ENCODE peak calls at places on chromosomes 3 and 15, in four cellular contexts. C is colonic mucosa, N is gastrocnemius medialis, S is SJSA1. I is an unnamed sample. For H3K9me3, the result is how much of the 10 kb centered on the place peaks cover.

GRCh38 chr3:170437696-170438407 is 19.2 kb downstream of the CLDN11 start:
- DNase-seq in C (no peak), N (no peak), S (no peak), I (no peak)

GRCh38 chr15:60973637-60974415 is 255.3 kb downstream of the RORA start:
- DNase-seq in C (no peak), N (no peak), S (no peak), I (no peak)

GRCh38 chr3:8658326-8659212 is 14.0 kb upstream of the SSUH2 start:
- DNase-seq in C (peak), N (peak), S (peak), I (peak)

GRCh38 chr3:46141807-46142206 is 66.3 kb downstream of the CCR1 start:
- DNase-seq in C (no peak), N (no peak), S (no peak), I (no peak)

GRCh38 chr3:127751782-127752181 is 70.5 kb downstream of the MGLL start:
- DNase-seq in C (no peak), N (no peak), S (no peak), I (no peak)

GRCh38 chr15:74906193-74906449 is 530 bp downstream of the FAM219B start:
- DNase-seq in C (peak), N (no peak), S (no peak), I (no peak)

GRCh38 chr3:117752984-117753717 is 1043.6 kb downstream of the TUSC7 start:
- DNase-seq in C (no peak), N (no peak), S (no peak), I (no peak)

GRCh38 chr3:194715022-194715800 is 29.5 kb downstream of the FAM43A start:
- DNase-seq in C (no peak), N (no peak), S (peak), I (no peak)

GRCh38 chr3:38553071-38553470 is 56.9 kb downstream of the EXOG start:
- DNase-seq in C (no peak), N (no peak), S (no peak), I (no peak)

DNA sequence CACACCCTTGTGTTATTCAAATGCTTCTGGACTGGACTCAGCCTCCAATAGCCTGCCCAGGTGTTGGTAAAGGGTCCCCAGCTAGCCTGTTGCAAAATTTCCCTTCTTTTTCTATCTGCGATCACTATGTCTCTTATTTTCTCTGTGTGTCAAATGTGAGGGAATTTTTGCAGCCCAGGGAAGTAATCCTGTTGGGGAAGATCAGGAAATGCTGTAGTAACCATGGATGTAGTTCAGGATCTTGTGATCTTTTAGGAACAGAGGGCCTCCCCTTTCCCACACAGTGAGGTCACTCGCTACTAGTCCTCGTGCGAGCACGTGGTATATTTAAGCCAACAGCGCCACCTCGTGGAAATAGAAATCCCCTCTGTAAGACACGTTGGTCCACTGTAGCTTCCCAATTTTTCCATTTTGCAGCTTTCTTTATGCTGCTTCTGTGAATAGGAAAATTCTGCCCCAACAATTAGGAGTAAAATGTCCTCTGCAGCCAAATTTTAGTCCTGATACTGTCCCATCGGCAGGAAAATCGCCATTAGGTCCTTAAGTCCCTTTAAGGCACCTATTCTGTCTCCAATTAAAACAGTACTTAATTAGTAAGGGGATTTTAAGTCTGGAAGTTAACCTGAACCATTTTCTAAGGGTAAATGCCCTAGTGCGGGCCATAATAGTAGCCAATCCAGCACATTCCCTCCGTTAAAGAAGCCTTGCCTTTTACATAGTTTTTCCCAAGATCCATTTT is 4.0 kb upstream of the SMCO1 start:
- DNase-seq in C (peak), N (peak), S (peak), I (no peak)
- H3K9me3 ChIP-seq in C (under half), N (under half), S (under half), I (under half)

GRCh38 chr15:23646165-23647000 is 1.3 kb downstream of the MAGEL2 start:
- DNase-seq in C (no peak), N (no peak), S (no peak), I (no peak)

GRCh38 chr15:23647421-23648375 is at the start of gene MAGEL2:
- DNase-seq in C (no peak), N (no peak), S (no peak), I (no peak)

GRCh38 chr15:23645379-23646164 is 2.1 kb downstream of the MAGEL2 start:
- DNase-seq in C (peak), N (no peak), S (no peak), I (no peak)

GRCh38 chr15:23648920-23649515 is 1.4 kb upstream of the MAGEL2 start:
- DNase-seq in C (peak), N (no peak), S (no peak), I (no peak)

GRCh38 chr15:23647001-23647295 is 719 bp downstream of the MAGEL2 start:
- DNase-seq in C (no peak), N (no peak), S (no peak), I (no peak)
- H3K4me3 ChIP-seq in C (no peak), N (no peak), S (no peak), I (no peak)

GRCh38 chr15:99987701-99988100 is 254.5 kb upstream of the LYSMD4 start:
- DNase-seq in C (no peak), N (no peak), S (no peak), I (no peak)

GRCh38 chr15:99985878-99986277 is 252.6 kb upstream of the LYSMD4 start:
- DNase-seq in C (no peak), N (no peak), S (no peak), I (peak)

GRCh38 chr15:99987119-99987506 is 253.9 kb upstream of the LYSMD4 start:
- DNase-seq in C (no peak), N (no peak), S (no peak), I (no peak)

GRCh38 chr15:99984491-99985243 is 251.4 kb upstream of the LYSMD4 start:
- DNase-seq in C (no peak), N (no peak), S (no peak), I (peak)

DNA sequence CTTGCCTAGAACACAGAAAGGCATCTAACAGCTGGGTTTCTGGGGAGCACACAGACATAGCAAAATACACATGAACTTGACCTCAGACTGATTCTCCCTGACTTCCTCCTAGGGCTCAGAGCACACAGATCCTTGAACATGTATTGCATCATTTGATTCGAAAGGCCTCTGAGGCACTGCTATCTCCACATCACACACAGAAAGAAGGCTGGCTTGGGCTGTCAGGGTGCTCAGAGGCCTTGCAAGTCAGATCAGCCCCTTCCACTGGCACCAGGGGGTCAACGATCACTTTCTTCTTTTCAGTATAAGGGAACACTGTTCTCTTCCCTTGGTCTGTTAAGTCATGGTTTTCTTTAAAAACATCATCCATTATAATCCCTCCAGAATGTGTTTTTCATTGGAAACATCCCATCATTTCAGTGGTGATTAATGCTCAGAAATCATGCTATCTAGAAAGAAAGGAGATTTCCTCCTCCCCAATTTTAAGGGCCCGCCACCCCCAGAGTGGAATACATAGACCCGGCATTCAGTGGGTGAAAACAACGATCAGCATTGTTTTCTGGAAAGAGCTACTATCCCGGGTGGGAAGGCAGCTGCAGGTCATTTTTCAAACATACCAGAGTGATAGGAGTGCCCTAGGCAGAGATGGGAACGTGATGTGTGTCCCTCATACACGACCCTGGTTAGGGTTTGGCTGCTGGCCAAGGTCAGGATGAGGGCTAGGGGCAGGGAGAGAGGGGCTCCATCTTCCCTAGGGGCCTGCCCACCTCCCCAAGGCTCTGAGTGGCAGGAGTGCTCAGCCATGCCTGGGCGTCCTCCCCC is 253.3 kb upstream of the LYSMD4 start:
- DNase-seq in C (no peak), N (no peak), S (no peak), I (no peak)
- H3K9me3 ChIP-seq in C (under half), N (under half), S (under half), I (under half)

DNA sequence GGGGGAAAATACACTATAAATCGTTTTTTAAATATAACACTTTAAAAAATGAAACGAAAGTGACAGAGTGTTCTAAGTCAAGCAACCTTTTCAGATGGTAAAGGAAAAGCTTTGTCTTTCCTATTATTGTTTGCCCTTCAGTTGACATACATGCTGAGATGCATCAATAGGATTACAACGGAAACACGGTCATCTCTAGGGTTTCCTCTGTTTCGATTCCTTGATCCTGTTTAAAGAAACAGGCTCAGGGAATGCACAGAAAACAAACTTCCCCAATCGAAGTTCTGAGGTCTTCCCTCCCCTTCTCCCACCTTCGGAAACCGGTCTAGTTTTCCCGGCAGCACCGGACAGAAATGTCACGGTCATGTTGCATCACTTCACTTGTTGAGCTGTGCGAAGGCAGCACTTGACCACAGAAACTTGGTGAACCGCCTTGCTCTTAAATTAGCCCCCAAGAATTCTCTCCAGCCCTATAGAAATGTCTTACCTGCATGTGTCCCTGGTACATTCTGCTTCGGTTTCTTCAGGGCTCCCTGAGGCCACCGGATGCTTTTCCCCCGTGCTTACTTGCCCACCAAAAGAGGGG is 552 bp downstream of the PEX5L start:
- DNase-seq in C (no peak), N (no peak), S (no peak), I (no peak)
- H3K4me3 ChIP-seq in C (no peak), N (peak), S (no peak), I (peak)

GRCh38 chr3:136457793-136458192 is 207.7 kb downstream of the PCCB start:
- DNase-seq in C (no peak), N (no peak), S (no peak), I (no peak)
- H3K9me3 ChIP-seq in C (under half), N (under half), S (under half), I (under half)

GRCh38 chr15:40927497-40928346 is 1.4 kb upstream of the DLL4 start:
- DNase-seq in C (peak), N (no peak), S (no peak), I (no peak)

GRCh38 chr15:40926659-40927496 is 2.3 kb upstream of the DLL4 start:
- DNase-seq in C (no peak), N (no peak), S (no peak), I (no peak)

GRCh38 chr15:40928975-40929729 is at the start of gene DLL4:
- DNase-seq in C (peak), N (no peak), S (no peak), I (no peak)

GRCh38 chr15:40929730-40930429 is 740 bp downstream of the DLL4 start:
- DNase-seq in C (peak), N (no peak), S (no peak), I (peak)

DNA sequence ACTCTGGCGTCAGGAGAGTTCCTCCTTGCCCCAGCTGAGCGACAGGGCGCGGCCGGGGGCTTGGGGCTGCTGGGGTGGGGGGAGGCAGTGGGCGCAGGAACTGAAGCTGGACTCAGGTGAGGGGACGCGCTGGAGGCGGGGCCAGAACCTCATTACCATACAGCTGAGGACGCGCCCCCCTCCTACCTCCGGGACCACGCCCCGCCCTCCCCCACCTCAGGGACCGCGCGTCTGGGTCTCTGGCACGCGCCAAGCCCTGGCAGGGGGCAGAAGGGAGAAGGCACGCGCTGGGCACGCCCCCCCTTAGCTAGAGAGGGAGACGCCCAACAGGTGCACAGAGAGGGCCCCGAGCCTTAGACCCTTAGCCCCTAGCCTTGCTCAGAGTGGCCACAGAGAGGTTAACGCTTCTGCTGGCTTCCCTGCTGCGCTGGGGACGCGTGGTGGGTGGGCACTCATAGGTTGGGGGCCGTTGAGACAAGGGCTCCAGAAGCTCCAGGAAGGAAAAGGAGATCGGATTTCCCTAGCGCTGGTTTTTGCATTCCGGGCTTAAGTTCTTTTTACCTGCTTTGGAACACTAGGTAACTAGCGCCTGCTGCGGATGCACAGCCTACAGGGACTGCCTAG is 677 bp upstream of the DLL4 start:
- DNase-seq in C (peak), N (no peak), S (no peak), I (no peak)
- H3K4me3 ChIP-seq in C (peak), N (peak), S (peak), I (peak)

GRCh38 chr15:99142562-99142961 is 37.7 kb downstream of the SYNM start:
- DNase-seq in C (no peak), N (no peak), S (no peak), I (no peak)

GRCh38 chr15:99140590-99140989 is 35.7 kb downstream of the SYNM start:
- DNase-seq in C (no peak), N (no peak), S (no peak), I (no peak)

GRCh38 chr15:99143230-99143629 is 38.4 kb downstream of the SYNM start:
- DNase-seq in C (no peak), N (no peak), S (no peak), I (no peak)

GRCh38 chr15:99143655-99144610 is 39.1 kb downstream of the SYNM start:
- DNase-seq in C (peak), N (peak), S (no peak), I (peak)

GRCh38 chr15:99141943-99142342 is 37.1 kb downstream of the SYNM start:
- DNase-seq in C (no peak), N (no peak), S (no peak), I (no peak)
- H3K9me3 ChIP-seq in C (under half), N (under half), S (under half), I (under half)

GRCh38 chr15:100918690-100919480 is at the start of gene LRRK1:
- DNase-seq in C (peak), N (no peak), S (peak), I (peak)

GRCh38 chr15:100919481-100920405 is 586 bp downstream of the LRRK1 start:
- DNase-seq in C (no peak), N (no peak), S (no peak), I (peak)

GRCh38 chr15:100914876-100915275 is 4.3 kb upstream of the LRRK1 start:
- DNase-seq in C (no peak), N (no peak), S (no peak), I (no peak)

GRCh38 chr15:100920516-100921135 is 1.5 kb downstream of the LRRK1 start:
- DNase-seq in C (no peak), N (no peak), S (no peak), I (no peak)

DNA sequence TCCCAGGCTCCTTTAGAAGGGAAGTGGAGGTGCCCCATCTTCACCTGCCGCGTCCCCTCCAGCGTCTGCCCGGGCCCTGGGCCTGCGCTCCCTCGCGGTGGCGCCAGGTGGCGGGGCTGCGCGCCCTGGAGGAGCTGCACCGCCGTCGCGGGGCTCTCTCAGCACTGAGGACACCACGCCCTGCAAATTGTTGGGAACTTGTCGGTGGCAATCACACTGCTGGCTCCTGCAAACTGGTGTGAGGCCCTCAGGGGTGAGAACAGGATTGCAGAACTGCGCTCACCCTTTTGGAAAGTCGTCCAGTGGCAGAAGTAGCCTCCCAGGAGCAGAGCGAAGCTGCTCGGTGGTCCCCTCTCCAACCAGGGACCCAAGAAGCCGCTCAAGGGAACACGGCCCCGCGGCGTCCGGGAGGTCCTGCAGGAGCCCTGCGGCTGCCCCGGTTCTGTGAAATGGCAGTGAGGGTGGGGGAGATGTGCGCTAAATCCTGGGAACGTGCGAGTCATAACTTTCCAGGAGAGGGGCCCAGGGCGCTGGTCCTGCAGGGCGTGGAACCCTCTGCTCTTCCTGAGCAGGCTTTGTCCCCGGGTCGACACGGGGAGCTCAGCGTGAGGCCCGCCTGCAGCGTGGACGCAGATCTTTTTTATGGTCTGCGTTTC is 995 bp upstream of the LRRK1 start:
- DNase-seq in C (peak), N (peak), S (peak), I (peak)
- H3K4me3 ChIP-seq in C (peak), N (peak), S (peak), I (peak)

I was measured in aorta.